ENCODE peak calls at places on chromosome 20, in six cellular contexts. Q is heart left ventricle; I is fibroblast of lung; D is left lung; M is CD8-positive, alpha-beta T cell; Y is kidney. A is an unnamed sample. For H3K4me1, the result is how much of the 10 kb centered on the place peaks cover.

GRCh38 chr20:4886771-4887527 is 114.4 kb downstream of the SLC23A2 start:
- DNase-seq in M (no peak), D (no peak), Q (no peak), I (no peak), Y (no peak), A (no peak)

GRCh38 chr20:61307686-61308085 is 55.6 kb downstream of the CDH4 start:
- DNase-seq in D (no peak), Q (no peak), Y (no peak), I (no peak), M (no peak), A (no peak)

GRCh38 chr20:52083627-52084232 is 107.8 kb downstream of the ZFP64 start:
- DNase-seq in Y (no peak), M (peak), I (peak), D (peak), Q (peak), A (no peak)

GRCh38 chr20:4082406-4083102 is 67.2 kb upstream of the RNF24 start:
- DNase-seq in D (peak), I (peak), M (peak), Q (peak), Y (no peak), A (no peak)

GRCh38 chr20:46752639-46753235 is 43.3 kb downstream of the SLC2A10 start:
- DNase-seq in M (peak), I (peak), D (peak), Q (peak), Y (no peak), A (peak)

GRCh38 chr20:8200220-8200619 is 68.2 kb downstream of the PLCB1 start:
- DNase-seq in M (no peak), Y (no peak), D (no peak), Q (no peak), I (no peak), A (no peak)

GRCh38 chr20:14067631-14068030 is 72.3 kb downstream of the MACROD2 start:
- DNase-seq in D (no peak), M (no peak), Y (no peak), I (no peak), Q (no peak), A (no peak)

GRCh38 chr20:44247676-44248419 is 740 bp downstream of the GDAP1L1 start:
- DNase-seq in Y (no peak), Q (peak), D (no peak), M (no peak), I (peak), A (peak)

GRCh38 chr20:17859616-17860232 is 108.9 kb downstream of the SNX5 start:
- DNase-seq in D (no peak), I (no peak), M (peak), Q (peak), Y (peak), A (no peak)

GRCh38 chr20:36268501-36269342 is 32.4 kb downstream of the AAR2 start:
- DNase-seq in Q (no peak), Y (no peak), I (no peak), M (no peak), D (no peak), A (no peak)

GRCh38 chr20:48197034-48197433 is 411.8 kb upstream of the SULF2 start:
- DNase-seq in Y (no peak), I (no peak), Q (no peak), D (no peak), M (no peak), A (no peak)

GRCh38 chr20:44532981-44533331 is 11.1 kb upstream of the SERINC3 start:
- DNase-seq in Q (no peak), M (no peak), Y (no peak), I (peak), D (no peak), A (no peak)

GRCh38 chr20:58938541-58938940 is 42.5 kb upstream of the NELFCD start:
- DNase-seq in Q (no peak), I (no peak), M (no peak), Y (no peak), D (no peak), A (no peak)

GRCh38 chr20:46594725-46595124 is 44.3 kb upstream of the OCSTAMP start:
- DNase-seq in Y (no peak), Q (no peak), D (no peak), I (no peak), M (no peak), A (no peak)

GRCh38 chr20:64109390-64109747 is 2.0 kb upstream of the NPBWR2 start:
- DNase-seq in Y (no peak), D (peak), Q (peak), M (peak), I (no peak), A (peak)

GRCh38 chr20:2751868-2752630 is 48.4 kb downstream of the CPXM1 start:
- DNase-seq in D (no peak), I (no peak), Y (peak), M (peak), Q (no peak), A (peak)

GRCh38 chr20:43194187-43194586 is 4.5 kb upstream of the PTPRT start:
- DNase-seq in D (no peak), Y (no peak), I (no peak), Q (no peak), M (no peak), A (no peak)

GRCh38 chr20:33826270-33826897 is 15.2 kb downstream of the CHMP4B start:
- DNase-seq in D (no peak), M (no peak), Q (no peak), I (no peak), Y (no peak), A (peak)

GRCh38 chr20:17525650-17526049 is 5.5 kb downstream of the BFSP1 start:
- DNase-seq in Q (no peak), Y (no peak), M (no peak), D (no peak), I (no peak), A (no peak)

GRCh38 chr20:44544178-44544719 is 22.4 kb upstream of the SERINC3 start:
- DNase-seq in Y (no peak), M (no peak), Q (no peak), D (no peak), I (no peak), A (no peak)

GRCh38 chr20:59399426-59400099 is 99.2 kb downstream of the EDN3 start:
- DNase-seq in D (no peak), I (no peak), Q (no peak), Y (no peak), M (no peak), A (no peak)

GRCh38 chr20:25669826-25670422 is 26.7 kb downstream of the ZNF337 start:
- DNase-seq in I (peak), Y (no peak), M (no peak), Q (no peak), D (no peak), A (no peak)

GRCh38 chr20:40646321-40647212 is 42.5 kb downstream of the MAFB start:
- DNase-seq in Y (no peak), M (no peak), D (no peak), I (no peak), Q (no peak), A (no peak)

GRCh38 chr20:33940701-33941100 is 53.0 kb upstream of the RALY start:
- DNase-seq in Y (no peak), Q (no peak), D (no peak), I (no peak), M (no peak), A (no peak)

GRCh38 chr20:63980317-63980805 is 571 bp upstream of the PRPF6 start:
- DNase-seq in D (no peak), I (no peak), Q (no peak), M (no peak), Y (peak), A (no peak)

GRCh38 chr20:4113996-4114603 is 98.7 kb upstream of the RNF24 start:
- DNase-seq in Q (no peak), Y (no peak), M (no peak), D (no peak), I (no peak), A (no peak)

GRCh38 chr20:11935754-11936551 is 18.3 kb downstream of the BTBD3 start:
- DNase-seq in Q (no peak), Y (no peak), I (no peak), M (no peak), D (no peak), A (no peak)

GRCh38 chr20:37242503-37242902 is 19.1 kb downstream of the GHRH start:
- DNase-seq in Y (no peak), Q (no peak), D (no peak), M (no peak), I (no peak), A (no peak)

GRCh38 chr20:42714298-42715141 is 475.2 kb downstream of the PTPRT start:
- DNase-seq in D (no peak), M (no peak), Q (no peak), I (no peak), Y (no peak), A (no peak)

GRCh38 chr20:47606414-47607207 is 104.9 kb downstream of the NCOA3 start:
- DNase-seq in Y (no peak), Q (no peak), I (no peak), D (no peak), M (no peak), A (no peak)

GRCh38 chr20:49644980-49645565 is 68.6 kb downstream of the B4GALT5 start:
- DNase-seq in M (no peak), Q (no peak), I (no peak), D (no peak), Y (no peak), A (no peak)

GRCh38 chr20:40189621-40190020 is 499.4 kb downstream of the MAFB start:
- DNase-seq in I (peak), D (no peak), Q (no peak), M (no peak), Y (no peak), A (no peak)

GRCh38 chr20:19427480-19427879 is 215.0 kb downstream of the SLC24A3 start:
- DNase-seq in Y (no peak), D (peak), Q (no peak), M (no peak), I (no peak), A (no peak)

GRCh38 chr20:42553374-42553773 is 636.3 kb downstream of the PTPRT start:
- DNase-seq in D (no peak), Q (no peak), I (no peak), Y (no peak), M (no peak), A (no peak)

GRCh38 chr20:2348336-2348735 is 32.4 kb upstream of the TGM6 start:
- DNase-seq in I (no peak), D (no peak), Y (no peak), Q (no peak), M (no peak), A (no peak)

GRCh38 chr20:47293524-47294157 is 62.9 kb downstream of the ZMYND8 start:
- DNase-seq in Q (no peak), Y (no peak), D (no peak), I (no peak), M (no peak), A (no peak)

GRCh38 chr20:1377984-1378742 is 14.7 kb downstream of the FKBP1A start:
- DNase-seq in M (no peak), D (no peak), Y (no peak), I (no peak), Q (no peak), A (no peak)

GRCh38 chr20:53658327-53658726 is 64.7 kb upstream of the ZNF217 start:
- DNase-seq in D (no peak), Q (no peak), Y (no peak), I (no peak), M (no peak), A (no peak)

GRCh38 chr20:35695978-35696377 is 3.2 kb downstream of the NFS1 start:
- DNase-seq in Q (no peak), Y (no peak), D (no peak), I (no peak), M (no peak), A (no peak)

DNA sequence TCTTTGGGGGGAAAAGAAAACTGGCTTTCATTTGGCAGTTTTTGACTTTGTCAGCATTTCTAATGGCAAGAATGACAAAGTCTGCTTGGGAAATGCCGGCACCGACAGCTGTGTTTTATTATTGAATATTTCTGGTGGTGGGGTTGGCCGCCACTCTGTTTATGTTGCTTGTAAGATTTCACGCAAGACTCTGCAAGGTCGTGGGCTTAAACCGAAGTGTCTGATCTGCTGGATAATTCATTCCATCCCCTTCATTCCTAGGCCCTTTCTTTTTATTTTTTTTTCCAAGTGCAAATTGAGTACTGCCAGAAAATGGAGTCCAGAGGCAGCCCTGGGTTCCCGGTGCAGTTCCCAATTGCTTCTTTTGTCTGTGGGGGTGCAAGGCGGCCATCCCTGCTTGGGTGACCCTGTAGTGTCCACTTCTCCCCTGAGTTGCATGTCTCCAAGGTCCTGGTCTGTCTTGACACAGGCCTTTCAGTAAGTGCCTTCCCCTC is 170.4 kb upstream of the PMEPA1 start:
- DNase-seq in D (no peak), Y (no peak), M (peak), Q (peak), I (no peak), A (no peak)
- H3K27ac ChIP-seq in D (no peak), Y (no peak), M (no peak), Q (peak), I (no peak), A (no peak)

DNA sequence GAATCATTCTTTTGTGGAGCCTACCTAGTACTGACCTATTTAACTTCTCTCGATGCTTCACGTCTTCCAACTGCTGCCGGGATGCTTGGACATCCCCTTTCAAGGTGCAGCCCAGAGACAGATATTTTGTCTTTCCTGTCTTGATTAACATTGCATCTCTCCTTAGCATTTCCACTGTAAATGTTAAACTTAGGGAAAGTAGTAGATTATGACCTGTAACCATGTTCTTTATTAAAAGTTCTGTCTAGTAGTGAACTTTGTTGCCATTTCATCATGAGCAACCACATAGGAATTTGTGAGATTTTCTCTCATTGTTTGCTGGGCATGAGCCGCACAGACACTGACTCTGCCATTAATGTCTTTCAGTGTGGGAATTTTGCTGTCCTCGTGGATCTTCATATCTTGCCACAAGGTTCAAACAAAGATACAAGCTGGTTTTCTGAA is 117.9 kb downstream of the JAG1 start:
- DNase-seq in Q (no peak), M (no peak), I (peak), Y (no peak), D (no peak), A (no peak)
- H3K4me1 ChIP-seq in Q (under half), M (under half), I (under half), Y (under half), D (under half), A (under half)

DNA sequence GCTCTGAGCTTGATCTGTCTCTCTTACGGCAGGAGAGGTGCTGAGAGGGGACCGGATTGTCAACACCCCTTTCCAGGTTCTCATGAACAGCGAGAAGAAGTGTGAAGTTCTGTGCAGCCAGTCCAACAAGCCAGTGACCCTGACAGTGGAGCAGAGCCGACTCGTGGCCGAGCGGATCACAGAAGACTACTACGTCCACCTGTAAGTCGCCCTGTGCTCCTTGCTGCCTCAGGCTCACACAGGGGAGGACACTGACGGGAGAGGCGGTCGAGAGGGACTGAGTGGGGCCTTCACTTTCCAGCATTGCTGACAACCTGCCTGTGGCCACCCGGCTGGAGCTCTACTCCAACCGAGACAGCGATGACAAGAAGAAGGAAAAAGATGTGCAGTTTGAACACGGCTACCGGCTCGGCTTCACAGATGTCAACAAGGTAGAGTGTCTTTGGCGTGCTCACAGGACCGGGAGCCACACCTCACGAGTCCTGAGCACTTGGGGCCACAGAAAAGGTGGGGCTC is 32.0 kb downstream of the TM9SF4 start:
- DNase-seq in D (no peak), Y (no peak), Q (no peak), M (no peak), I (no peak), A (no peak)
- TF ChIP-seq CTCF in D (no peak), Y (no peak), Q (no peak), M (no peak), I (no peak), A (no peak)

GRCh38 chr20:32442630-32443029 is 84.5 kb downstream of the ASXL1 start:
- DNase-seq in I (no peak), M (no peak), Q (no peak), Y (no peak), D (no peak), A (no peak)

GRCh38 chr20:32444474-32445220 is 86.5 kb downstream of the ASXL1 start:
- DNase-seq in Y (no peak), Q (no peak), M (no peak), I (no peak), D (no peak), A (no peak)

GRCh38 chr20:32445539-32446273 is 87.6 kb downstream of the ASXL1 start:
- DNase-seq in Y (peak), I (no peak), D (no peak), Q (no peak), M (no peak), A (peak)

GRCh38 chr20:32441638-32442037 is 83.5 kb downstream of the ASXL1 start:
- DNase-seq in I (no peak), Q (no peak), D (no peak), M (no peak), Y (no peak), A (no peak)

DNA sequence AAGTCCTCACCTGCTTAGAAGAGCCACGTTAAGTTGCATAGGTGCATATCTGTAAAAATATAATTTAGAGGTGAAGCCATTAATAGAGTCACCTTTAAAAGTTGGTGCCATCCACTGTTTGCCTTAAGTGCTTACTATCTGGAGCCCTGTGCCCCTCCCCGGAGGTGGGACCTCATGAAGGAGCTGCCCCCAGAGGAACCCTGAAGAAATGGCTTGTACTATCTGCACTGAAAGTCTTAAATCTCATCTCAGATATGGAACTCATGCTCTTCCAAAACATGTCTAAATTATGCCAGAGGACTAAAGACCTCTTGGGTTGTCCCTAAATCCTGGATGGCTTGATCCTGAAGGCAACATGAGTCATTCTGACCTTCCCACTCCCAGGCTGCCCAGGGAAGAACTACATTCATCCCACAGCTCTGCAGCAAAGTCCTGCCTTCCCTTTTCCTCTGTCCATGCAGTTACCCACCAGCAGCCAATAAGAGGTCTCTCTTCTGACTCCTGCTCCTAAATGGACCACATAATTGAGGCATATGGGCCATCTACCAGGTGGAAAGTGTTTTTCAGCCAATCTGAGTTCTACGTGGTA is 85.3 kb downstream of the ASXL1 start:
- DNase-seq in D (no peak), Q (no peak), I (no peak), Y (no peak), M (no peak), A (no peak)
- H3K27ac ChIP-seq in D (no peak), Q (no peak), I (no peak), Y (no peak), M (no peak), A (no peak)

DNA sequence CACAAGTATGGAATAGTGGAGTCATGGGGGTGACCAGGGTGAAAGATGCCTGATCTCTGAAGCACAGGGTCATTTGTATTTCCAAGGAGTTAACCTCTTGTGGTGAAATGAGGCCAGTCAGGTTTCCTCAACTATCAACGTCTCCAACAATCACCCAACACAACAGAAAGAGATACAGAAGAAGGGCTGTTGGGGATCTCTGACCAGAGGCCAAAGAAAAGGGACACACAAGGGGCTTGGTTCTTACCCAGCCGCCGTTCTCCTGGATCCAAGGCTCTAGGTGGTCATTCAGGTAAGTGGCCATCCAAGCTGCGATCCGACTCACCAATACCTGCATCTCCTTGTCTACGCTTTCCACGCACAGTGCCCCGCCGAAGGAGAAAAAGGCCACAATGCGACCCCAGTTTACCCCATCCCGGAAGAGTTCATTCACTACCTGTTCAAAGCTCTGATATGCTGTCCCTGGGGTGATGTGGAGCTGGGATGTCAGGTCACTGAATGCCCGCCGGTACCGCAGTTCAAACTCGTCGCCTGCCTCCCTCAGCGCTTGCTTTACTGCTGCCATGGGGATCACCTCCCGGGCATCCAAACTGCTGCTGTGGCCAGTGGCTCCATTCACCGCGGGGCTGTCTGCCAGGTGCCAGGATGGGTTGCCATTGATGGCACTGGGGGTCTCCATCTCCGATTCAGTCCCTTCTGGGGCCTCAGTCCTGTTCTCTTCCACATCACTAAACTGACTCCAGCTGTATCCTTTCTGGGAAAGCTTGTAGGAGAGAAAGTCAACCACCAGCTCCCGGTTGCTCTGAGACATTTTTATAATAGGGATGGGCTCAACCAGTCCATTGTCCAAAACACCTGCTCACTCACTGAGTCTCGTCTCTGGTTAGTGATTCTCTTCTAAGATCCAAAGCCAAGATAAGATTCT is 998 bp downstream of the BCL2L1 start:
- DNase-seq in D (peak), I (no peak), Y (no peak), Q (peak), M (no peak), A (no peak)
- H3K4me1 ChIP-seq in D (under half), I (under half), Y (under half), Q (under half), M (half or more), A (under half)

GRCh38 chr20:23021941-23022340 is 13.2 kb upstream of the SSTR4 start:
- DNase-seq in D (no peak), Q (no peak), Y (no peak), I (no peak), M (no peak), A (no peak)
- TF ChIP-seq CTCF in D (no peak), Q (no peak), Y (no peak), I (no peak), M (no peak), A (no peak)

GRCh38 chr20:50921055-50921454 is 10.2 kb downstream of the ADNP start:
- DNase-seq in I (peak), D (no peak), Y (no peak), M (no peak), Q (no peak), A (no peak)
- H3K27ac ChIP-seq in I (peak), D (peak), Y (no peak), M (no peak), Q (no peak), A (no peak)

GRCh38 chr20:62548483-62548882 is 72.7 kb upstream of the GATA5 start:
- DNase-seq in I (no peak), D (no peak), Q (no peak), M (no peak), Y (no peak), A (no peak)
- H3K4me1 ChIP-seq in I (under half), D (under half), Q (under half), M (under half), Y (under half), A (under half)

A was measured in pancreas.